ENCODE peak calls at places on chromosomes 6 and 20, in ten cellular contexts. V is right cardiac atrium; O is Right ventricle myocardium superior; U is upper lobe of left lung; W is activated naive CD8-positive, alpha-beta T cell treated with anti-CD3 and anti-CD28 coated beads, Interleukin-2, amount 50 U/mL, for 24 hours; R is lower lobe of right lung; D is stimulated activated naive CD8-positive, alpha-beta T cell treated with anti-CD3 and anti-CD28 coated beads, Interleukin-15, amount 100 ng/mL, for 72 hours; P is activated CD8-positive, alpha-beta memory T cell treated with anti-CD3 and anti-CD28 coated beads, Interleukin-2, amount 10 ng/mL, durations not matched to agents 7 days and 5 days; I is SK-N-SH treated with all-trans-retinoic acid at 6 μM for 48 hours; Q is natural killer cell. Z is an unnamed sample.

GRCh38 chr6:161727063-161727462 is 453.2 kb upstream of the AGPAT4 start:
- ATAC-seq in O (no peak), D (no peak), W (no peak), R (no peak), U (no peak), Q (no peak), V (no peak), I (no peak), P (no peak), Z (no peak)

GRCh38 chr20:53087034-53087777 is 115.0 kb downstream of the TSHZ2 start:
- ATAC-seq in P (no peak), D (no peak), R (no peak), O (peak), Q (no peak), W (no peak), I (no peak), V (peak), U (peak), Z (no peak)

GRCh38 chr6:155313602-155314091 is 637 bp downstream of the TFB1M start:
- ATAC-seq in Q (peak), R (no peak), W (peak), D (peak), O (peak), I (peak), U (peak), V (no peak), P (peak), Z (peak)

GRCh38 chr20:574297-574942 is 30.8 kb upstream of the CSNK2A1 start:
- ATAC-seq in P (no peak), R (no peak), I (no peak), W (no peak), O (peak), Q (no peak), D (no peak), V (peak), U (no peak), Z (no peak)

GRCh38 chr20:32017711-32018251 is 7.5 kb downstream of the CCM2L start:
- ATAC-seq in R (peak), I (no peak), D (peak), Q (peak), O (no peak), P (peak), W (no peak), U (no peak), V (no peak), Z (peak)

GRCh38 chr6:144176043-144176442 is 25.7 kb downstream of the STX11 start:
- ATAC-seq in W (no peak), Q (no peak), P (no peak), I (peak), R (no peak), V (no peak), D (no peak), U (peak), O (no peak), Z (no peak)

GRCh38 chr6:27091661-27092315 is 155.7 kb upstream of the PRSS16 start:
- ATAC-seq in R (no peak), P (peak), W (peak), U (no peak), O (no peak), D (peak), V (no peak), Q (no peak), I (peak), Z (peak)

GRCh38 chr6:69875715-69876114 is 9.4 kb downstream of the COL19A1 start:
- ATAC-seq in O (no peak), R (no peak), Q (no peak), U (no peak), I (no peak), D (no peak), W (no peak), P (no peak), V (no peak), Z (no peak)

GRCh38 chr20:44068780-44069191 is 118.2 kb downstream of the JPH2 start:
- ATAC-seq in V (peak), Q (no peak), O (no peak), R (no peak), D (peak), P (peak), I (no peak), W (peak), U (no peak), Z (no peak)

GRCh38 chr6:45829873-45830272 is 185.8 kb downstream of the CLIC5 start:
- ATAC-seq in W (no peak), D (no peak), I (no peak), V (no peak), U (no peak), P (no peak), R (no peak), Q (no peak), O (no peak), Z (no peak)

GRCh38 chr20:49831022-49831769 is 18.6 kb downstream of the SLC9A8 start:
- ATAC-seq in Q (peak), P (no peak), O (no peak), W (no peak), R (no peak), V (peak), I (no peak), D (no peak), U (no peak), Z (no peak)

GRCh38 chr6:152057832-152058498 is 250.5 kb downstream of the ESR1 start:
- ATAC-seq in W (no peak), I (no peak), U (no peak), P (no peak), Q (no peak), V (no peak), R (no peak), O (no peak), D (no peak), Z (no peak)

GRCh38 chr20:20076297-20077065 is 24.1 kb downstream of the CFAP61 start:
- ATAC-seq in R (no peak), I (no peak), D (no peak), P (no peak), V (no peak), O (no peak), Q (no peak), W (peak), U (no peak), Z (no peak)

GRCh38 chr6:25088513-25088912 is 152.8 kb upstream of the RIPOR2 start:
- ATAC-seq in Q (no peak), I (peak), U (no peak), P (no peak), W (no peak), V (no peak), R (no peak), D (no peak), O (no peak), Z (no peak)

GRCh38 chr6:75492769-75493168 is 831 bp downstream of the FILIP1 start:
- ATAC-seq in V (peak), I (no peak), P (no peak), W (no peak), O (peak), R (peak), Q (no peak), D (no peak), U (peak), Z (no peak)

GRCh38 chr6:37990762-37991525 is 171.4 kb downstream of the ZFAND3 start:
- ATAC-seq in Q (no peak), U (peak), R (no peak), V (peak), P (no peak), W (no peak), I (peak), D (no peak), O (peak), Z (no peak)

GRCh38 chr20:13113731-13114130 is 105.0 kb downstream of the SPTLC3 start:
- ATAC-seq in I (no peak), R (no peak), O (no peak), W (no peak), U (no peak), Q (no peak), P (no peak), D (no peak), V (no peak), Z (no peak)

GRCh38 chr6:11613336-11613735 is 75.8 kb downstream of the TMEM170B start:
- ATAC-seq in I (no peak), D (no peak), O (no peak), V (no peak), W (no peak), Q (no peak), R (no peak), P (no peak), U (no peak), Z (no peak)

GRCh38 chr20:62003567-62004405 is 61.9 kb downstream of the TAF4 start:
- ATAC-seq in U (no peak), R (no peak), P (no peak), Q (no peak), I (no peak), V (no peak), O (no peak), D (no peak), W (no peak), Z (peak)

GRCh38 chr6:46135176-46135575 is 5.4 kb downstream of the ENPP4 start:
- ATAC-seq in O (no peak), Q (no peak), R (no peak), I (no peak), P (no peak), U (no peak), W (no peak), D (peak), V (no peak), Z (no peak)

GRCh38 chr6:22240025-22240424 is 56.8 kb downstream of the PRL start:
- ATAC-seq in R (no peak), O (no peak), P (no peak), D (no peak), V (no peak), Q (no peak), W (no peak), U (no peak), I (no peak), Z (no peak)

GRCh38 chr6:138441965-138442364 is 37.9 kb downstream of the HEBP2 start:
- ATAC-seq in R (no peak), O (peak), D (no peak), I (no peak), U (no peak), W (no peak), Q (no peak), V (no peak), P (no peak), Z (no peak)

GRCh38 chr20:62702886-62703852 is 5.5 kb upstream of the NTSR1 start:
- ATAC-seq in W (peak), U (no peak), P (peak), D (peak), I (peak), Q (peak), R (no peak), O (no peak), V (no peak), Z (peak)

GRCh38 chr6:152669894-152670293 is 27.8 kb upstream of the MYCT1 start:
- ATAC-seq in R (no peak), W (no peak), O (no peak), P (no peak), Q (peak), I (peak), V (peak), D (no peak), U (peak), Z (no peak)

GRCh38 chr6:129510930-129511329 is 199.0 kb downstream of the ARHGAP18 start:
- ATAC-seq in O (no peak), W (peak), R (no peak), Q (no peak), P (no peak), V (no peak), U (peak), I (peak), D (no peak), Z (no peak)

GRCh38 chr20:45037050-45037449 is 63.9 kb downstream of the KCNS1 start:
- ATAC-seq in P (no peak), D (no peak), V (peak), W (no peak), R (no peak), I (peak), U (peak), O (peak), Q (no peak), Z (peak)

GRCh38 chr6:167791036-167791779 is 35.5 kb upstream of the AFDN start:
- ATAC-seq in P (no peak), I (no peak), D (no peak), W (no peak), U (no peak), V (peak), R (no peak), Q (no peak), O (no peak), Z (peak)

GRCh38 chr6:105753184-105754097 is 332.7 kb upstream of the PRDM1 start:
- ATAC-seq in R (no peak), V (peak), U (no peak), W (no peak), P (no peak), O (no peak), I (peak), D (no peak), Q (no peak), Z (peak)

GRCh38 chr6:41489284-41489851 is 56.8 kb upstream of the FOXP4 start:
- ATAC-seq in U (no peak), Q (no peak), W (no peak), I (peak), P (no peak), D (no peak), R (peak), V (no peak), O (no peak), Z (peak)

GRCh38 chr6:158796353-158796752 is 22.8 kb downstream of the EZR start:
- ATAC-seq in W (no peak), P (no peak), D (no peak), Q (no peak), O (no peak), R (no peak), V (no peak), I (no peak), U (no peak), Z (no peak)

Z was measured in esophagus mucosa.